ENCODE peak calls at places on chromosomes 2 and 18, in eight cellular contexts. B is lung, D is MM.1S, W is lower leg skin, A is BJ, K is GM06990, X is thyroid gland, O is GM12865. T is an unnamed sample.

GRCh38 chr2:163348843-163349395 is 386.9 kb downstream of the FIGN start:
- DNase-seq in B (no peak), D (no peak), W (no peak), A (peak; percentile 55), K (no peak), X (no peak), O (no peak), T (peak; percentile 41)

GRCh38 chr2:32991091-32991845 is 44.5 kb downstream of the LTBP1 start:
- DNase-seq in B (no peak), D (no peak), W (no peak), A (no peak), K (no peak), X (no peak), O (peak; percentile 27), T (no peak)

GRCh38 chr2:240428245-240428644 is 7.2 kb upstream of the GPC1 start:
- DNase-seq in B (no peak), D (peak; percentile 37), W (peak; percentile 46), A (no peak), K (no peak), X (no peak), O (no peak), T (no peak)

GRCh38 chr2:192315543-192315942 is 120.8 kb upstream of the TMEFF2 start:
- DNase-seq in B (no peak), D (no peak), W (peak; percentile 54), A (no peak), K (no peak), X (no peak), O (no peak), T (no peak)

GRCh38 chr2:20578895-20579825 is 71.7 kb downstream of the HS1BP3 start:
- DNase-seq in B (peak; percentile 58), D (peak; percentile 15), W (peak; percentile 95), A (peak; percentile 85), K (peak; percentile 77), X (peak; percentile 86), O (peak; percentile 92), T (peak; percentile 90)

GRCh38 chr18:76459687-76460350 is 35.2 kb downstream of the ZNF516 start:
- DNase-seq in B (peak; percentile 79), D (no peak), W (peak; percentile 80), A (peak; percentile 98), K (no peak), X (peak; percentile 81), O (no peak), T (peak; percentile 100)

GRCh38 chr18:65568866-65569265 is 181.9 kb upstream of the CDH7 start:
- DNase-seq in B (no peak), D (no peak), W (no peak), A (no peak), K (no peak), X (no peak), O (no peak), T (no peak)

GRCh38 chr2:159939946-159940345 is 122.5 kb downstream of the PLA2R1 start:
- DNase-seq in B (no peak), D (peak; percentile 47), W (no peak), A (no peak), K (no peak), X (no peak), O (peak; percentile 60), T (peak; percentile 26)

GRCh38 chr2:172039011-172039704 is 39.4 kb downstream of the METAP1D start:
- DNase-seq in B (no peak), D (no peak), W (no peak), A (no peak), K (no peak), X (no peak), O (no peak), T (no peak)

GRCh38 chr2:198807131-198807530 is 650.6 kb downstream of the SATB2 start:
- DNase-seq in B (no peak), D (no peak), W (no peak), A (peak; percentile 35), K (no peak), X (no peak), O (no peak), T (peak; percentile 52)

GRCh38 chr2:168849610-168850009 is 40.6 kb downstream of the SPC25 start:
- DNase-seq in B (no peak), D (peak; percentile 87), W (no peak), A (no peak), K (no peak), X (peak; percentile 82), O (peak; percentile 28), T (peak; percentile 27)

GRCh38 chr2:134564549-134564948 is 154.3 kb downstream of the TMEM163 start:
- DNase-seq in B (no peak), D (no peak), W (no peak), A (no peak), K (no peak), X (no peak), O (peak; percentile 11), T (no peak)

GRCh38 chr18:23890589-23890988 is 124.0 kb upstream of the TTC39C start:
- DNase-seq in B (no peak), D (no peak), W (no peak), A (peak; percentile 49), K (no peak), X (no peak), O (no peak), T (peak; percentile 79)

GRCh38 chr2:241935314-241935713 is 65.8 kb downstream of the RTP5 start:
- DNase-seq in B (no peak), D (no peak), W (no peak), A (peak; percentile 66), K (no peak), X (no peak), O (no peak), T (peak; percentile 80)

GRCh38 chr18:27709344-27709743 is 467.6 kb downstream of the CDH2 start:
- DNase-seq in B (no peak), D (no peak), W (no peak), A (no peak), K (no peak), X (no peak), O (no peak), T (no peak)

GRCh38 chr18:13513481-13513880 is 212.9 kb downstream of the FAM210A start:
- DNase-seq in B (no peak), D (no peak), W (no peak), A (no peak), K (no peak), X (no peak), O (no peak), T (no peak)

GRCh38 chr18:7413906-7414305 is 153.2 kb upstream of the PTPRM start:
- DNase-seq in B (no peak), D (no peak), W (no peak), A (no peak), K (no peak), X (no peak), O (no peak), T (no peak)

GRCh38 chr2:28449489-28450395 is 46.1 kb upstream of the PLB1 start:
- DNase-seq in B (no peak), D (no peak), W (no peak), A (no peak), K (peak; percentile 50), X (no peak), O (peak; percentile 61), T (no peak)

GRCh38 chr2:201327678-201328077 is 29.5 kb downstream of the FLACC1 start:
- DNase-seq in B (no peak), D (no peak), W (no peak), A (no peak), K (no peak), X (no peak), O (no peak), T (no peak)
- TF ChIP-seq CTCF in B (no peak), D (no peak), W (no peak), A (no peak), K (no peak), X (no peak), O (no peak), T (no peak)

DNA sequence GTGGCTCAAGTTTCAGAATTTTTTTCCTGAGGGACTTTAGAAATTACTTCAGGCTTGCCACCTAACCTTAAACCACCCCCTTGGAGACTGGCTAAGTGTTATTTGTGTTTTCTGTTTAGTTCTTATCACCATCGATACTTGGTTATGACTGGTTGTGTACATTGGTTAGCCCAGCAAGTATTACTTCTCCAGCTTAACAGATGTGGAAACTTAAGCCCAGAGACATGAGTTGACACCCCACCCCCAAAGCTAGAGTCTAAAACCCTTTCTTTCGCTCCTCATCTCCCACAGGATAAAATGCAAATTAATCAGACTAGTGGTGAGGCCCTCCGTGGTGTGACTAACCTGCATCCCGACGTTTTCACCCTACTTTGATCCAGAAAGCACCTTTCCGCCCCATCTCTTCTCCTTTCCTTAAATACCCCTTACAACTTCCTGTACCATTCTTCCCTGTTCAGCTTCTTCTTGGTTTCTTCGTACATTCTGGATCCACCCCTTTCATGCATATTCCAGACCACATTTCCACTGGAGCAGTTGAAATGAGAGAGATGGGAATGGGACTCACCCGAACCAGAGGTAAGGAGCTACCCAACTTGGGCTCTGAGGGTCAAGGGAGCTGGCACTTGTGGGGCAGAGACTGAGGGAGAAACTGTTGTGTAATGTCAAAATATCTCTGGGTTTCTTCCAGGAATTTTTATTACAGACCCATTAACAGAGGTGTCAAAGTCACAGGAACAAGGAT is 819 bp upstream of the MAP3K2 start:
- DNase-seq in B (no peak), D (no peak), W (peak; percentile 72), A (no peak), K (no peak), X (no peak), O (peak; percentile 76), T (peak; percentile 59)
- H3K4me3 ChIP-seq in B (peak overlapping the region; percentile 35), D (peak overlapping the region; percentile 58), W (peak overlapping the region; percentile 29), A (peak overlapping the region; percentile 41), K (peak overlapping the region; percentile 68), X (peak overlapping the region; percentile 54), O (peak overlapping the region; percentile 75), T (peak overlapping the region; percentile 82)

DNA sequence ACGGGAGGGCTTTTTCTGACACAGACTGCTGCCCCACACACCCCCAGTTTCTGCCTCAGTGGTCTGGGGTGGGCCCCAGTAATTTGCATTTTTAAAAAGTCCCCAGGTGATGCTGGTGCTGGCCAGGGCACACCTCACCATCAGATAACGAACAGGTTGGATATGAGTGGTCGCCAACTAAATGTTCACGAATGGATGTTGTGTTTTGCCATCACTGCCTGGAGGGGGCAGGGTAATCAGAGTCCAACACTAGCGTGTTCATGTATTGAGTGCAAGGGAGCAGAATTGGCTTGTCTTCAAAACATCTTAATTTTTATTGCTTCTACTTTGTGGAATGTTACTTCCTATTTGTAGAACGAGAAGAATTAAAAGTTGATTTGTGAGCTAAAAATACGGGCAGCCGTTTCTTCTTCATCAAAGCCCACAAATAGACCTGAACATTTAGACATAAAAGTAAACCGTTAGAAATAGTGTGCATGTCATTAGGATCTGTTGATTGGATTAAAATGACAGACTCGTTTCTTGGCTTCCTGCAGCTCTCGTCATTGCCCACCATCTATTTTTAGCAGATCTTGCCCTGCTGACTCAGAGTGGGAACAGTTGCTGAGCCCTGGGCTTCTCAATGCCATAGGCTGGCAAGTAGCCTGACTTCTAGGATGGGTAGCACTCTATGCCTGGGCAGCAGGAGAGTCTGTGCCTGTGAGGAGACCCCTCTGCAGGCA is 45.2 kb downstream of the NCK2 start:
- DNase-seq in B (no peak), D (peak; percentile 74), W (peak; percentile 65), A (peak; percentile 37), K (peak; percentile 76), X (no peak), O (peak; percentile 87), T (peak; percentile 75)
- TF ChIP-seq CTCF in B (no peak), D (peak; percentile 20), W (no peak), A (peak; percentile 31), K (peak; percentile 24), X (no peak), O (peak; percentile 30), T (peak; percentile 27)

DNA sequence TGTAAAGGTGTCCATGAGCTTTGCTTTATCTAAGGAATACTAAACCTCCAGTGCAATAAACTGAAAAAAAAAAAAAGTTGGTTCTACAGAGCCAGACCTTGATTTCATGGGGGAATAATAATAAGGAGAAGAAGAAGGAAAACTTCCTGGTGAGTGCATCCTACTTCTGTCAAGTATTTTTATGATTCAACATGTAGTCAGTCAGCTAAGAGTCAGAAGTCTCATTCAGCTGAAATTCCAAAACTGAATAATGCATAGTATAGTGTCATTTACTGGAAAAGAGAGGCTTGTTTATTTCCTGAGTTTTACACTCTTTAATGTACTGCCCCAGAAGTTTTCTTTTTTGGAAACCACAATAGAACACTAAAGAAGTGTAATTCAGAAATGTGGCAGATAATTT is 77.8 kb upstream of the TACR1 start:
- DNase-seq in B (no peak), D (no peak), W (no peak), A (peak; percentile 36), K (no peak), X (no peak), O (no peak), T (peak; percentile 54)
- H3K4me3 ChIP-seq in B (no peak overlapping the region), D (no peak overlapping the region), W (no peak overlapping the region), A (no peak overlapping the region), K (no peak overlapping the region), X (no peak overlapping the region), O (no peak overlapping the region), T (no peak overlapping the region)